ENCODE peak calls at places on chromosome 14, in four cellular contexts. One of them, this sample, is unnamed.

GRCh38 chr14:87883750-87884149 is 109.2 kb downstream of the GALC start:
- DNase-seq in fibroblast of lung: no peak
- DNase-seq in vagina: no peak
- DNase-seq in A549: no peak
- DNase-seq in this sample: no peak

GRCh38 chr14:24280797-24281460 is 9.5 kb upstream of the RABGGTA start:
- DNase-seq in fibroblast of lung: no peak
- DNase-seq in vagina: no peak
- DNase-seq in A549: no peak
- DNase-seq in this sample: no peak

GRCh38 chr14:33938131-33938949 is 12.5 kb downstream of the EGLN3 start:
- DNase-seq in fibroblast of lung: peak
- DNase-seq in vagina: no peak
- DNase-seq in A549: peak
- DNase-seq in this sample: no peak

GRCh38 chr14:33556382-33557121 is 394.3 kb downstream of the EGLN3 start:
- DNase-seq in fibroblast of lung: peak
- DNase-seq in vagina: no peak
- DNase-seq in A549: no peak
- DNase-seq in this sample: no peak

GRCh38 chr14:65815127-65815526 is 402.6 kb downstream of the FUT8 start:
- DNase-seq in fibroblast of lung: no peak
- DNase-seq in vagina: no peak
- DNase-seq in A549: no peak
- DNase-seq in this sample: no peak

GRCh38 chr14:44962573-44963528 is 861 bp downstream of the TOGARAM1 start:
- DNase-seq in fibroblast of lung: peak
- DNase-seq in vagina: peak
- DNase-seq in A549: no peak
- DNase-seq in this sample: no peak

GRCh38 chr14:45649051-45649450 is 396.0 kb upstream of the MIS18BP1 start:
- DNase-seq in fibroblast of lung: peak
- DNase-seq in vagina: no peak
- DNase-seq in A549: no peak
- DNase-seq in this sample: no peak

GRCh38 chr14:106883218-106883692 is 1356.9 kb downstream of the TMEM121 start:
- DNase-seq in fibroblast of lung: no peak
- DNase-seq in vagina: no peak
- DNase-seq in A549: no peak
- DNase-seq in this sample: no peak

GRCh38 chr14:50272498-50272897 is 39.5 kb downstream of the L2HGDH start:
- DNase-seq in fibroblast of lung: peak
- DNase-seq in vagina: no peak
- DNase-seq in A549: no peak
- DNase-seq in this sample: no peak

GRCh38 chr14:91332448-91333059 is 85.1 kb downstream of the CCDC88C start:
- DNase-seq in fibroblast of lung: no peak
- DNase-seq in vagina: no peak
- DNase-seq in A549: no peak
- DNase-seq in this sample: no peak

GRCh38 chr14:35215110-35215872 is 76.9 kb upstream of the PSMA6 start:
- DNase-seq in fibroblast of lung: peak
- DNase-seq in vagina: no peak
- DNase-seq in A549: peak
- DNase-seq in this sample: no peak

GRCh38 chr14:69441948-69442347 is 42.6 kb upstream of the PLEKHD1 start:
- DNase-seq in fibroblast of lung: no peak
- DNase-seq in vagina: no peak
- DNase-seq in A549: no peak
- DNase-seq in this sample: no peak

GRCh38 chr14:68407275-68407674 is 385.6 kb downstream of the ZFP36L1 start:
- DNase-seq in fibroblast of lung: no peak
- DNase-seq in vagina: no peak
- DNase-seq in A549: no peak
- DNase-seq in this sample: no peak

GRCh38 chr14:71739273-71739990 is 192.8 kb upstream of the RGS6 start:
- DNase-seq in fibroblast of lung: peak
- DNase-seq in vagina: no peak
- DNase-seq in A549: peak
- DNase-seq in this sample: no peak

GRCh38 chr14:101294136-101294535 is 267.2 kb upstream of the DIO3 start:
- DNase-seq in fibroblast of lung: no peak
- DNase-seq in vagina: no peak
- DNase-seq in A549: no peak
- DNase-seq in this sample: no peak

GRCh38 chr14:21075719-21076437 is 5.8 kb downstream of the ARHGEF40 start:
- DNase-seq in fibroblast of lung: no peak
- DNase-seq in vagina: no peak
- DNase-seq in A549: no peak
- DNase-seq in this sample: no peak

GRCh38 chr14:44490966-44491365 is 16.1 kb downstream of the FSCB start:
- DNase-seq in fibroblast of lung: no peak
- DNase-seq in vagina: no peak
- DNase-seq in A549: no peak
- DNase-seq in this sample: no peak

GRCh38 chr14:68541128-68541896 is 251.6 kb downstream of the ZFP36L1 start:
- DNase-seq in fibroblast of lung: no peak
- DNase-seq in vagina: peak
- DNase-seq in A549: no peak
- DNase-seq in this sample: no peak

GRCh38 chr14:21072102-21072501 is 2.0 kb downstream of the ARHGEF40 start:
- DNase-seq in fibroblast of lung: peak
- DNase-seq in vagina: no peak
- DNase-seq in A549: peak
- DNase-seq in this sample: peak

DNA sequence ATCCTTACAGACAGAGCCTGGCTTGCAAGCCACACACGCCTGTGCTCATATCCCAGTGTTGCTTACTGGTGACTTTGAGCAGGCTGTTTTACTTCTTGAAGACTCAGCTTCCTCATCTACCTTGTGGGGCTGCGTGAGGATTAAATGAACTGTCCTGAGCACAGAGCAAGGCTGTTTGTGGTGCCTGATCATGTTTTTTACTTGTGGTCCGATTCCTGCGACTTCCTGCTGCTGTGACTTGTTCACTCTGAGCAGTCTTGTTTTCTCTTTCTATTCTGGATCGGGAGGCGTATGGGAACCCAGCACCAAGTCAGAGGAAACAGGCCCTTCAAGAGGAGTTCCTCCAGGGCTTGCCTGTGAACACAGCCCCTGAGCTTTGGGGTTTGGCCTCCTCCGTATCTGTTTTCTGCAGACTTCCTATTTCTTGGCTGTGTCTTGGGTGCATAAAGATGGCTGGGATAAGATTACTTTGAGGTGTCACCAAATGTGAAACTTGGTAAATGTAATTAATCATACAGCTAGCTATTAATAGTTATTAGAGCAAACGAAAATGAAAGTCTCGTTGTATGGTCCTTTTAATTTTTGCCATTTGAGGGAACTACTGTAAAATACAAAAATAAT is 251.7 kb downstream of the FOXN3 start:
- DNase-seq in fibroblast of lung: no peak
- DNase-seq in vagina: no peak
- DNase-seq in A549: no peak
- DNase-seq in this sample: no peak
- H3K4me3 ChIP-seq in fibroblast of lung: no peak
- H3K4me3 ChIP-seq in vagina: peak
- H3K4me3 ChIP-seq in A549: no peak
- H3K4me3 ChIP-seq in this sample: no peak

DNA sequence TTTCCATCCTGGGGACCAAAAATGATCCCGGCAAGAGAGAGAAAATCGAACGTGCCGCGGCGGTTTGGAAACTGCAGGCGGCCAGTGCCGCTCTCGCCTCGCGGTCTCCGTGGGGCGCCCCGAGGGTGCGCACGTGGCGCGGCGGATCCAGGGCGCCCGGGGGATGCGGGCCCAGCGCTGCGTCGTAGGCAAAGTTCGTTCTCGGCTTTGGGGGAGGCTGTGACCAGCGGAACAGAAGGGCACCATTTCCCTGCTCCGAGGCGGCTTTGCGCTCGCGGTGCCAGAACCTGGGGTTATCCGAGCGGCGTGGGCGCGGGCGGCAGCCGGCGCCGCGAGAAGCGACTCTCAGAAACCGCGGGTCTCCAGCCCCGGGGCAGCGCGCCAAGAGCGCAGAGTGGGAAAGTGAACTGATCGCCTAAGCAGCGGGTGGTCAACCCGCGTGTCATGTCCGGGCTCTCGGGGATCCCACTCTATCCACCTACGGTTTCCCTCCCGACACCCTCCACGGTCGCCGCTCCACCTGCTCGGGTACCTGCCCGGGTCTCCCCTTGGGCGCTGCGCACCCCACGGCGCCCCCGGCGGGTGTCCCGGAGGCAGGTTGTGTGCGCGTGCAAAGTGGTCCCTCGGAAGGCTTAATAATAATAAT is 1.1 kb downstream of the ESRRB start:
- DNase-seq in fibroblast of lung: no peak
- DNase-seq in vagina: no peak
- DNase-seq in A549: no peak
- DNase-seq in this sample: no peak
- H3K4me3 ChIP-seq in fibroblast of lung: no peak
- H3K4me3 ChIP-seq in vagina: no peak
- H3K4me3 ChIP-seq in A549: peak
- H3K4me3 ChIP-seq in this sample: no peak

DNA sequence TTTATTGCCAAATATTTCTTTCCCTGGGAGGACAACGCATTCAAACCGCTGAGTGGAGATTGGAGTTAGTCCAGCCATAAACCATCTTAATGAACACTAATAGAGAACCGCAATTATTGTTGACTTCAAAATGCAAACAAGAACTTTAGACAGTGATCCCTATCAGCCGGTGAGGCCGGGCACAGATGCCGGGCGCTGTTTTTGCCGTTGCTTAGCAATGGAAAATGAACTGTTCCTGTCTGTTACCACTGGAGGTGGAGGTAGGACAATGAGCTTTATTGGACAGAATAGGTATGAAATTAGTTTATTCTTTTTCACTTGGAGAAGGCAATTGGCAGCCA is 216.8 kb downstream of the TTC8 start:
- DNase-seq in fibroblast of lung: no peak
- DNase-seq in vagina: no peak
- DNase-seq in A549: no peak
- DNase-seq in this sample: no peak
- H3K4me3 ChIP-seq in fibroblast of lung: peak
- H3K4me3 ChIP-seq in vagina: peak
- H3K4me3 ChIP-seq in A549: no peak
- H3K4me3 ChIP-seq in this sample: peak

GRCh38 chr14:96790211-96790610 is 7.0 kb upstream of the VRK1 start:
- DNase-seq in fibroblast of lung: no peak
- DNase-seq in vagina: no peak
- DNase-seq in A549: no peak
- DNase-seq in this sample: no peak
- H3K4me3 ChIP-seq in fibroblast of lung: no peak
- H3K4me3 ChIP-seq in vagina: no peak
- H3K4me3 ChIP-seq in A549: no peak
- H3K4me3 ChIP-seq in this sample: no peak

GRCh38 chr14:103550451-103551337 is 11.8 kb downstream of the BAG5 start:
- DNase-seq in fibroblast of lung: no peak
- DNase-seq in vagina: no peak
- DNase-seq in A549: no peak
- DNase-seq in this sample: no peak
- H3K4me3 ChIP-seq in fibroblast of lung: no peak
- H3K4me3 ChIP-seq in vagina: peak
- H3K4me3 ChIP-seq in A549: no peak
- H3K4me3 ChIP-seq in this sample: no peak

GRCh38 chr14:28759658-28760313 is 6.8 kb upstream of the FOXG1 start:
- DNase-seq in fibroblast of lung: no peak
- DNase-seq in vagina: no peak
- DNase-seq in A549: no peak
- DNase-seq in this sample: no peak
- H3K4me3 ChIP-seq in fibroblast of lung: peak
- H3K4me3 ChIP-seq in vagina: no peak
- H3K4me3 ChIP-seq in A549: no peak
- H3K4me3 ChIP-seq in this sample: peak

DNA sequence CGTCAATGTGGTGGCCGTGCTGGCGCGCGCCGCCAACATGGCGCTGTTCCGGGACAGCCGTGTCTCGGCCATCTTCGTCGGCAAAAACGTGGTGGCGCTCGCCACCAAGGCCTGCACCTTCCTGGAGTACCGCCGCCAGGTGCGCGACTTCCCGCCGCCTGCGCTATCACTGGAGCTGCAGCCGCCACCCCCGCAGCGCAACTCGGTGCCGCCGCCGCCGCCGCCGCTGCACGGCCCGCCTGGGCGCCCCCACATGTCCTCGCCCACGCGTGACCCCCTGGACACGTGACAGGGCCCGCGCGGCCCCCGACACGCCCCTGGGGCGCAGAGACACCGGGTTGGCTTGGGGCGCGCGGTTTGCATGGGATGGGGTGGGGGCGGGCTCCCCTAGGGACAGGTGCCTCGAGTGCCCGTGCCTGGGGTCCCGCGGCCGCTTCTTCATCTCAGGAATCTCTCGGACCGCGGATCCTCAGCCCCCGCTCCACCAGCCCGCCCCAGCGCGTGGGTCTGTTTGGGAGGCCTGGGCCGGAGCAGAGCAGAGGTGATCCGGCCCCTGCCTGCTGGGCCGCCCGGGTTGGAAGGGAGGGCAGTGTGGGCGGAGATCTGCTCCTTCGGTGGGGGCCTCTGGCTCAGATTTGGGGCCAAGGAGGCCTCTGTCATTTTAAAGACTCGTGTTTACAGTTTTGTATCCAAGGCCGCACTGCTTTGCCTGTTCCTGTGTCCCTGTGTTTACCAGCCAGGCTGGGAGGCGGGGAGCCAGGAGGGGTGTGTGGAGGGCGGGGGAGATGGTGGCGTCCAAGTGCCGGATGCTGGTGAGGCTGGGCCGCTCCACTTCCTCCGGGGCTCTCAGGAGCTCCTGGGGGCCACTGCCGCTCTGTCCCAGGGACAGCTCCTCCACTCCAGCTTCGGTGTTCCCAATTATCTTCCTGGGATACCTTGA is 3.4 kb downstream of the TMEM121 start:
- DNase-seq in fibroblast of lung: no peak
- DNase-seq in vagina: no peak
- DNase-seq in A549: no peak
- DNase-seq in this sample: no peak
- H3K4me3 ChIP-seq in fibroblast of lung: no peak
- H3K4me3 ChIP-seq in vagina: peak
- H3K4me3 ChIP-seq in A549: no peak
- H3K4me3 ChIP-seq in this sample: no peak